ENCODE peak calls at places on chromosomes 3 and 15, in nine cellular contexts. A is esophagus squamous epithelium, X is heart left ventricle, V is A549, C is IMR-90, J is testis, D is ovary, G is sigmoid colon, Y is HCT116. U is an unnamed sample.
A peak's percentile ranks its signal among the peaks of the same experiment; 100 is the strongest.

GRCh38 chr15:88776646-88777045 is 26.6 kb upstream of the ACAN start:
- DNase-seq in V (no peak), Y (no peak), J (no peak), G (no peak), X (no peak), A (no peak), C (no peak), D (no peak), U (no peak)

GRCh38 chr15:73982251-73982962 is 9.7 kb downstream of the STOML1 start:
- DNase-seq in X (peak; percentile 94), Y (no peak), G (peak; percentile 93), C (peak; percentile 91), A (no peak), V (no peak), D (peak; percentile 71), J (peak; percentile 78), U (peak; percentile 57)

GRCh38 chr3:46599590-46599989 is 12.7 kb upstream of the FAM240A start:
- DNase-seq in V (no peak), Y (no peak), J (no peak), D (no peak), X (no peak), A (no peak), C (no peak), G (no peak), U (no peak)

GRCh38 chr3:11452988-11453847 is 181.0 kb downstream of the ATG7 start:
- DNase-seq in X (no peak), A (no peak), Y (no peak), G (no peak), D (no peak), J (no peak), V (no peak), C (peak; percentile 81), U (no peak)

GRCh38 chr15:74433592-74434259 is at the start of gene SEMA7A:
- DNase-seq in X (peak; percentile 88), C (peak; percentile 71), G (peak; percentile 89), A (no peak), D (peak; percentile 86), Y (peak; percentile 34), V (peak; percentile 81), J (peak; percentile 88), U (peak; percentile 86)

GRCh38 chr3:159726231-159726964 is 262.2 kb upstream of the IL12A start:
- DNase-seq in J (no peak), G (no peak), D (no peak), C (peak; percentile 42), A (no peak), X (no peak), Y (peak; percentile 55), V (no peak), U (no peak)

GRCh38 chr3:17645074-17645698 is 97.2 kb downstream of the TBC1D5 start:
- DNase-seq in G (no peak), A (no peak), C (peak; percentile 76), X (no peak), Y (peak; percentile 43), J (peak; percentile 21), V (peak; percentile 31), D (no peak), U (no peak)

GRCh38 chr15:51735211-51735610 is 2.2 kb downstream of the LYSMD2 start:
- DNase-seq in V (no peak), Y (no peak), X (no peak), G (no peak), D (no peak), J (no peak), C (no peak), A (no peak), U (no peak)

GRCh38 chr15:70484993-70485392 is 278.4 kb downstream of the UACA start:
- DNase-seq in X (no peak), C (no peak), A (no peak), V (no peak), G (no peak), D (no peak), Y (no peak), J (no peak), U (no peak)

GRCh38 chr15:70486012-70486411 is 277.3 kb downstream of the UACA start:
- DNase-seq in V (no peak), A (no peak), X (no peak), Y (no peak), C (no peak), G (no peak), J (no peak), D (no peak), U (no peak)

GRCh38 chr15:70480196-70480856 is 283.0 kb downstream of the UACA start:
- DNase-seq in X (no peak), J (no peak), A (no peak), Y (no peak), C (no peak), G (no peak), V (no peak), D (no peak), U (no peak)

GRCh38 chr15:70486451-70487379 is 276.6 kb downstream of the UACA start:
- DNase-seq in X (peak; percentile 41), Y (no peak), A (peak; percentile 11), D (no peak), J (no peak), V (no peak), G (peak; percentile 77), C (peak; percentile 89), U (peak; percentile 48)

DNA sequence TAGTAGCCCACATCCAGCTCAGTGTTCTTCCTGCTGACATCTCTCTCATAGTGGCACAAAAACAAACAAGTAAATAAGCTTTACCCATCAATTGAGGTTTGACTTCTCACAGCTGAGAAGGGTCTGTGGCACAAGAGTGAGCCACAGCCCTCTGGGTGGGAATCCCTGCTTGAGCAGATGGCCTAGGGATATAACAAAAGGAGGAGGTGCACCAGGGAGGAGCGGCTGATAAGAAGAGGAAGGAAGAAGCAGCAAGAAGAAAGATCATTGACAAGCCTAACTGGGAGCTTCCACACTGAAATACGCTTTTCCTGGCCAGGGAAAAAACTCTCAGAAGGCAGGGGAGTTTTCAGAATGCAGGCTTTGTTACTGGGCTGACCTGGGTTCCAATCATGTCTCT is 279.8 kb downstream of the UACA start:
- DNase-seq in A (no peak), Y (no peak), G (no peak), C (no peak), V (no peak), D (no peak), X (no peak), J (no peak), U (no peak)
- H3K4me1 ChIP-seq in A (peaks cover 9% of the 10 kb centered on the region), Y (no peaks in the 10 kb centered on the region), G (no peaks in the 10 kb centered on the region), C (peaks cover 9% of the 10 kb centered on the region), V (peaks cover 14% of the 10 kb centered on the region), D (no peaks in the 10 kb centered on the region), X (no peaks in the 10 kb centered on the region), J (no peaks in the 10 kb centered on the region), U (no peaks in the 10 kb centered on the region)

GRCh38 chr15:90933310-90933709 is 961 bp upstream of the HDDC3 start:
- DNase-seq in G (no peak), C (no peak), D (no peak), A (no peak), X (no peak), Y (no peak), J (no peak), V (no peak), U (no peak)

GRCh38 chr15:90934256-90934948 is 683 bp upstream of the UNC45A start:
- DNase-seq in C (peak; percentile 79), X (peak; percentile 91), G (peak; percentile 90), D (peak; percentile 86), V (peak; percentile 98), J (peak; percentile 89), Y (peak; percentile 77), A (peak; percentile 52), U (peak; percentile 88)

GRCh38 chr15:90936823-90937222 is 1.7 kb downstream of the UNC45A start:
- DNase-seq in Y (no peak), A (no peak), V (no peak), X (no peak), C (no peak), J (no peak), D (no peak), G (no peak), U (no peak)

GRCh38 chr15:90932660-90932991 is 277 bp upstream of the HDDC3 start:
- DNase-seq in Y (no peak), X (no peak), J (no peak), D (no peak), G (no peak), C (no peak), A (no peak), V (no peak), U (no peak)

DNA sequence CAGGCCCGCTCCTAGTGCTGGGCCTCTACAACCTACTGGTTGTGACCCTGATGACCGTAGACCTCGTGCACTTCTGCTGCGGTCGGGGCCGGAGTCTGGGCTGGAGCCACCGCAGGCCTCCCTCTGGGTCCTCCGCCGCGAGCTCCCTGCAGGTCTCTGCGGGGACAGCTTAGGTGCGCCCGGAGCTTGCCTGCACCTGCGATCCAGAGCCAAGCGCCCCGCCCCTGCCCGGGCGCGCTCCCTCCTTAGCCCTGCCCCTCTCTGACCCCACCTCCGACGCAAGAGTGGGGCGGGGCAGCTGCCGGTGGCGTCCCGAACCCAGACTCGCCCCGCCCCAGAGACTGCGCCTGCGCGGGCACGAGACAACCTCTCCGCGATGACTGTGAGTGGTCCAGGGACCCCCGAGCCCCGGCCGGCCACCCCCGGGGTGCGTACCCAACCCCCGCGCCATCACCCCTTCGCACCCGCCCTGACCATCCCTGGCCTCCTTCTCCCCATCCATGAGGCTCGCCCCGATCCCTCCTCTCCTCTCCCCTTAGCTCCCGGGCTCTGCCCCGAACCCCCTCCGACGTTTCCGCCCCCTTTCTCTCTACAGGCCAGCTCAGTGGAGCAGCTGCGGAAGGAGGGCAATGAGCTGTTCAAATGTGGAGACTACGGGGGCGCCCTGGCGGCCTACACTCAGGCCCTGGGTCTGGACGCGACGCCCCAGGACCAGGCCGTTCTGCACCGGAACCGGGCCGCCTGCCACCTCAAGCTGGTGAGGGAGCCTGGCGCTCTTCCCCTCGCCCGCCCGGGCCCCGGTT is at the start of gene UNC45A:
- DNase-seq in A (peak; percentile 68), J (peak; percentile 95), C (peak; percentile 77), V (peak; percentile 95), G (peak; percentile 95), Y (peak; percentile 76), D (peak; percentile 91), X (peak; percentile 95), U (peak; percentile 97)
- TF ChIP-seq POLR2A in A (peak; percentile 85), J (no peak), C (peak; percentile 62), V (peak; percentile 66), G (no peak), Y (peak; percentile 67), D (peak; percentile 30), X (peak; percentile 67), U (peak; percentile 56)

DNA sequence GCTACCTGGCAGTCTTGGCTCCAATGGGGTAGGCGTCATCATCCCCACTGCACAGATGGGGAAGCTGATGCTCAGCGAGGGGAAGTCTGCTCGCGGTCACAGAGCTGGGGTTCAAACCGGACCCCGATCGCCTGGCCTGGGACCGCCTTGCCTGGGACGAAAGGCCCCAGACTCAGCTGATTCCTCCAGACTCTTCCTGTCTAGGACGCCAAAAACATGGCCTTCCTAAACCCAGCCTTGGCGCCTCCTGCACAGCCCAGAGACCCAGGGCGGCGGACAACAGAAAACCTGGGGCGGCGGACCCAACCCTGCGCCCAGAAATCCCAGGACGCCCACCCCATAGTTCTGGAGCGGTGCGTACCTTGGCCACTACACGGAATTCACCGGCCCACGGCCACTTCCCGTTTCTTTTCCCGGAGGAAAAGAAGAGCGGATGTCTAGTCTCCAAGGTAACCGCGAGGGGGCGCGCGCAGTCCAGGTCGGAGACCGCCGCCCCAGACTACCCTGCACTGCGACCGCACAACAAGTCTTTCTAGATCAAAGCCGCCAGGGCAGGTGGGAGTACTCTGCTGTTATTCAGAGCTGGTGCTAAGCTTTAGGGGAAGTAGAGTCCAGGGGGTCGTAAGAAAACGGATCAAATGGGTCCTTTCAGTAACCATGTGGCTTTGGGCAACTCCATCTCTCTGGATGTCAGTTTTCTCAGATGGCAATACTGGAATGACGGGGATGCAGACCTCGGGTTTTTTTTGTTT is 4.9 kb upstream of the IL17RD start:
- DNase-seq in D (peak; percentile 82), G (peak; percentile 87), C (peak; percentile 52), J (peak; percentile 90), V (peak; percentile 67), Y (peak; percentile 64), X (peak; percentile 79), A (no peak), U (peak; percentile 80)
- H3K27ac ChIP-seq in D (no peak overlapping the region), G (no peak overlapping the region), C (no peak overlapping the region), J (no peak overlapping the region), V (peak overlapping the region; percentile 75), Y (peak overlapping the region; percentile 18), X (peak overlapping the region; percentile 22), A (peak overlapping the region; percentile 32), U (no peak overlapping the region)

GRCh38 chr15:63244399-63244798 is 33.0 kb upstream of the APH1B start:
- DNase-seq in C (no peak), Y (no peak), D (no peak), X (no peak), V (no peak), G (no peak), A (no peak), J (no peak), U (no peak)

GRCh38 chr15:63241316-63241715 is 36.1 kb upstream of the APH1B start:
- DNase-seq in J (no peak), C (no peak), V (no peak), A (no peak), D (no peak), Y (no peak), G (no peak), X (no peak), U (no peak)

GRCh38 chr15:63244976-63245645 is 32.3 kb upstream of the APH1B start:
- DNase-seq in X (no peak), G (no peak), A (no peak), J (no peak), C (no peak), V (no peak), Y (no peak), D (no peak), U (no peak)

GRCh38 chr15:63243776-63244175 is 33.6 kb upstream of the APH1B start:
- DNase-seq in D (no peak), V (no peak), X (no peak), J (no peak), A (no peak), Y (no peak), C (no peak), G (no peak), U (no peak)

DNA sequence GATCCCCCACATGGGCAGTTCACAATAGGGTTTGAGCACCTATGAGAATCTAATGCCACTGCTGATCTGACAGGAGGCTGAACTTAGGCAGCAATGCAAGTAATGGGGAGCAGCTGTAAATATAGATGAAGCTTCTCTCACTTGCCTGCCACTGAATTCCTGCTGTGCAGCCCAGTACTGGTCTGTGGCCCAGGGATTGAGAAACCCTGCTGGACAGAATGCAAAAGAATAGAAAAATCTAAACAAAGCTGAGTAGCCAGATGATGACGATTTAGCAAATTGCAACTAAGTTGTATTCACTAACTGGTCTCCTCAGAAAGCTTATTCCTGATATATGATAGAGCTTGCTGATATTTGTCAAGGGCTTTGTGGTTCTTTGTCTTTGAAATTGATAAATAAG is 34.3 kb upstream of the APH1B start:
- DNase-seq in X (peak; percentile 34), J (no peak), Y (no peak), C (peak; percentile 74), D (no peak), V (no peak), A (no peak), G (peak; percentile 80), U (no peak)
- H3K4me1 ChIP-seq in X (peaks cover 34% of the 10 kb centered on the region), J (peaks cover 6% of the 10 kb centered on the region), Y (no peaks in the 10 kb centered on the region), C (peaks cover 11% of the 10 kb centered on the region), D (peaks cover 3% of the 10 kb centered on the region), V (peaks cover 24% of the 10 kb centered on the region), A (peaks cover 90% of the 10 kb centered on the region), G (no peaks in the 10 kb centered on the region), U (no peaks in the 10 kb centered on the region)